ENCODE peak calls at places on chromosomes 7 and 10, in five cellular contexts. One of them, this sample, is unnamed.

GRCh38 chr7:114629762-114630161 is 215.1 kb downstream of the FOXP2 start:
- DNase-seq in uterus: no peak
- DNase-seq in M059J: no peak
- DNase-seq in NCI-H748 treated with DMSO at 0.1 percent for 48 hours: peak
- DNase-seq in MV-4-11: no peak
- DNase-seq in this sample: no peak

GRCh38 chr7:100093498-100093897 is 4.7 kb downstream of the COPS6 start:
- DNase-seq in uterus: no peak
- DNase-seq in MV-4-11: no peak
- DNase-seq in M059J: no peak
- DNase-seq in NCI-H748 treated with DMSO at 0.1 percent for 48 hours: no peak
- DNase-seq in this sample: no peak

GRCh38 chr7:26227987-26228386 is 26.4 kb downstream of the CBX3 start:
- DNase-seq in NCI-H748 treated with DMSO at 0.1 percent for 48 hours: no peak
- DNase-seq in M059J: no peak
- DNase-seq in uterus: no peak
- DNase-seq in MV-4-11: no peak
- DNase-seq in this sample: no peak

GRCh38 chr10:123038782-123039631 is 30.2 kb downstream of the ACADSB start:
- DNase-seq in M059J: no peak
- DNase-seq in MV-4-11: peak
- DNase-seq in NCI-H748 treated with DMSO at 0.1 percent for 48 hours: no peak
- DNase-seq in uterus: no peak
- DNase-seq in this sample: no peak

GRCh38 chr10:8056378-8056777 is 1.9 kb downstream of the GATA3 start:
- DNase-seq in MV-4-11: no peak
- DNase-seq in uterus: no peak
- DNase-seq in M059J: no peak
- DNase-seq in NCI-H748 treated with DMSO at 0.1 percent for 48 hours: no peak
- DNase-seq in this sample: no peak

GRCh38 chr7:137919987-137920386 is 73.2 kb upstream of the DGKI start:
- DNase-seq in uterus: no peak
- DNase-seq in NCI-H748 treated with DMSO at 0.1 percent for 48 hours: no peak
- DNase-seq in MV-4-11: no peak
- DNase-seq in M059J: no peak
- DNase-seq in this sample: no peak

GRCh38 chr10:114575417-114576131 is 82.5 kb downstream of the ABLIM1 start:
- DNase-seq in uterus: no peak
- DNase-seq in MV-4-11: no peak
- DNase-seq in NCI-H748 treated with DMSO at 0.1 percent for 48 hours: no peak
- DNase-seq in M059J: no peak
- DNase-seq in this sample: no peak

GRCh38 chr7:1705339-1705738 is 35.3 kb downstream of the ELFN1 start:
- DNase-seq in uterus: no peak
- DNase-seq in NCI-H748 treated with DMSO at 0.1 percent for 48 hours: no peak
- DNase-seq in M059J: no peak
- DNase-seq in MV-4-11: no peak
- DNase-seq in this sample: no peak

GRCh38 chr7:91187061-91187460 is 77.2 kb upstream of the FZD1 start:
- DNase-seq in uterus: no peak
- DNase-seq in MV-4-11: no peak
- DNase-seq in M059J: no peak
- DNase-seq in NCI-H748 treated with DMSO at 0.1 percent for 48 hours: no peak
- DNase-seq in this sample: no peak

GRCh38 chr10:5684971-5685763 is 529 bp downstream of the TASOR2 start:
- DNase-seq in M059J: peak
- DNase-seq in NCI-H748 treated with DMSO at 0.1 percent for 48 hours: no peak
- DNase-seq in MV-4-11: peak
- DNase-seq in uterus: peak
- DNase-seq in this sample: peak

GRCh38 chr7:2774935-2775334 is 69.2 kb downstream of the GNA12 start:
- DNase-seq in uterus: no peak
- DNase-seq in NCI-H748 treated with DMSO at 0.1 percent for 48 hours: no peak
- DNase-seq in M059J: no peak
- DNase-seq in MV-4-11: peak
- DNase-seq in this sample: no peak

GRCh38 chr7:123204206-123204835 is 4.6 kb upstream of the SLC13A1 start:
- DNase-seq in M059J: no peak
- DNase-seq in NCI-H748 treated with DMSO at 0.1 percent for 48 hours: no peak
- DNase-seq in MV-4-11: no peak
- DNase-seq in uterus: no peak
- DNase-seq in this sample: no peak

GRCh38 chr7:36336380-36336779 is 53.3 kb upstream of the ANLN start:
- DNase-seq in MV-4-11: no peak
- DNase-seq in NCI-H748 treated with DMSO at 0.1 percent for 48 hours: no peak
- DNase-seq in M059J: no peak
- DNase-seq in uterus: no peak
- DNase-seq in this sample: peak

GRCh38 chr7:28179081-28180030 is 1.2 kb downstream of the JAZF1 start:
- DNase-seq in MV-4-11: peak
- DNase-seq in M059J: peak
- DNase-seq in NCI-H748 treated with DMSO at 0.1 percent for 48 hours: peak
- DNase-seq in uterus: peak
- DNase-seq in this sample: peak

GRCh38 chr10:13475124-13475523 is 53.7 kb downstream of the BEND7 start:
- DNase-seq in MV-4-11: no peak
- DNase-seq in uterus: no peak
- DNase-seq in NCI-H748 treated with DMSO at 0.1 percent for 48 hours: no peak
- DNase-seq in M059J: no peak
- DNase-seq in this sample: no peak

GRCh38 chr7:50588937-50589336 is 23.7 kb upstream of the DDC start:
- DNase-seq in MV-4-11: no peak
- DNase-seq in NCI-H748 treated with DMSO at 0.1 percent for 48 hours: no peak
- DNase-seq in uterus: no peak
- DNase-seq in M059J: no peak
- DNase-seq in this sample: peak